ENCODE peak calls at places on chromosome 11, in eight cellular contexts. Q is T-helper 2 cell; G is cerebellum; D is LoVo; I is activated CD8-positive, alpha-beta memory T cell treated with anti-CD3 and anti-CD28 coated beads for 4 hours; V is lower lobe of right lung; T is central memory CD4-positive, alpha-beta T cell; X is naive thymus-derived CD8-positive, alpha-beta T cell. M is an unnamed sample.

GRCh38 chr11:32315121-32315520 is 120.2 kb downstream of the WT1 start:
- DNase-seq in T (no peak), Q (no peak), X (no peak), G (no peak), D (no peak), V (no peak), I (no peak), M (no peak)

GRCh38 chr11:64868904-64869570 is 9.4 kb downstream of the EHD1 start:
- DNase-seq in Q (no peak), D (no peak), T (peak), V (no peak), I (no peak), G (no peak), X (no peak), M (peak)

GRCh38 chr11:118684187-118684586 is 4.7 kb upstream of the TREH start:
- DNase-seq in V (no peak), G (no peak), T (no peak), I (no peak), Q (no peak), X (no peak), D (no peak), M (no peak)

GRCh38 chr11:65829459-65829858 is 4.3 kb upstream of the SNX32 start:
- DNase-seq in G (no peak), D (no peak), X (no peak), T (no peak), Q (no peak), V (no peak), I (no peak), M (no peak)

GRCh38 chr11:1055990-1056771 is 18.5 kb upstream of the MUC2 start:
- DNase-seq in D (no peak), V (peak), I (no peak), G (no peak), T (no peak), X (no peak), Q (peak), M (no peak)

GRCh38 chr11:13384837-13385417 is 78.1 kb downstream of the BTBD10 start:
- DNase-seq in X (peak), I (no peak), Q (no peak), V (no peak), D (peak), G (peak), T (peak), M (peak)

GRCh38 chr11:35007277-35007676 is 90.9 kb downstream of the PDHX start:
- DNase-seq in G (no peak), I (no peak), T (no peak), X (no peak), V (no peak), D (no peak), Q (no peak), M (no peak)

GRCh38 chr11:56624661-56625110 is 10.0 kb upstream of the OR5M1 start:
- DNase-seq in T (no peak), G (no peak), Q (no peak), I (no peak), V (no peak), D (peak), X (no peak), M (peak)

GRCh38 chr11:41786087-41786486 is 326.6 kb upstream of the LRRC4C start:
- DNase-seq in X (no peak), I (no peak), G (no peak), D (no peak), V (no peak), Q (no peak), T (no peak), M (no peak)

GRCh38 chr11:122692444-122692843 is 36.9 kb downstream of the UBASH3B start:
- DNase-seq in Q (no peak), X (no peak), D (no peak), V (no peak), G (no peak), I (no peak), T (no peak), M (no peak)

GRCh38 chr11:6438979-6439571 is 1.7 kb downstream of the HPX start:
- DNase-seq in T (peak), X (peak), V (no peak), G (peak), D (peak), Q (no peak), I (no peak), M (peak)

GRCh38 chr11:105937331-105937730 is 84.7 kb downstream of the MSANTD4 start:
- DNase-seq in I (no peak), D (peak), Q (no peak), V (no peak), X (no peak), T (no peak), G (no peak), M (peak)

GRCh38 chr11:103648670-103649400 is 387.6 kb upstream of the DDI1 start:
- DNase-seq in I (no peak), Q (no peak), V (no peak), T (no peak), G (no peak), X (no peak), D (no peak), M (peak)

GRCh38 chr11:36672815-36673450 is 74.9 kb upstream of the RAG2 start:
- DNase-seq in T (peak), X (peak), Q (no peak), I (no peak), V (no peak), G (peak), D (peak), M (peak)

GRCh38 chr11:116193321-116194114 is 579.3 kb downstream of the BUD13 start:
- DNase-seq in X (no peak), D (peak), Q (no peak), I (no peak), V (peak), T (no peak), G (peak), M (peak)

GRCh38 chr11:94623120-94623735 is 56.1 kb downstream of the PIWIL4 start:
- DNase-seq in I (no peak), X (peak), Q (no peak), G (peak), D (peak), V (no peak), T (peak), M (peak)